ENCODE peak calls at places on chromosomes 7 and 10, in six cellular contexts. One of them, this sample, is unnamed.

GRCh38 chr10:76036410-76036940 is 605.1 kb downstream of the LRMDA start:
- DNase-seq in cerebellar cortex: peak
- DNase-seq in HFF-Myc: peak
- DNase-seq in AG08395: peak
- DNase-seq in substantia nigra: peak
- DNase-seq in AG10803: peak
- DNase-seq in this sample: peak

GRCh38 chr7:105911961-105912575 is 35.7 kb upstream of the ATXN7L1 start:
- DNase-seq in HFF-Myc: no peak
- DNase-seq in AG08395: no peak
- DNase-seq in substantia nigra: no peak
- DNase-seq in AG10803: peak
- DNase-seq in cerebellar cortex: no peak
- DNase-seq in this sample: no peak

GRCh38 chr10:35613597-35614226 is 8.6 kb downstream of the GJD4 start:
- DNase-seq in substantia nigra: no peak
- DNase-seq in AG08395: peak
- DNase-seq in AG10803: peak
- DNase-seq in cerebellar cortex: no peak
- DNase-seq in HFF-Myc: no peak
- DNase-seq in this sample: no peak

GRCh38 chr10:45061982-45062381 is 61.3 kb downstream of the ZNF22 start:
- DNase-seq in substantia nigra: no peak
- DNase-seq in AG08395: no peak
- DNase-seq in HFF-Myc: no peak
- DNase-seq in AG10803: no peak
- DNase-seq in cerebellar cortex: no peak
- DNase-seq in this sample: no peak

GRCh38 chr7:129829677-129830631 is 122.8 kb downstream of the UBE2H start:
- DNase-seq in cerebellar cortex: peak
- DNase-seq in substantia nigra: peak
- DNase-seq in AG10803: peak
- DNase-seq in HFF-Myc: peak
- DNase-seq in AG08395: peak
- DNase-seq in this sample: peak

GRCh38 chr7:141220263-141220662 is 146.4 kb downstream of the TMEM178B start:
- DNase-seq in substantia nigra: no peak
- DNase-seq in AG10803: no peak
- DNase-seq in HFF-Myc: no peak
- DNase-seq in AG08395: no peak
- DNase-seq in cerebellar cortex: no peak
- DNase-seq in this sample: no peak

GRCh38 chr10:27659786-27660185 is 85.8 kb downstream of the MKX start:
- DNase-seq in AG10803: peak
- DNase-seq in cerebellar cortex: no peak
- DNase-seq in substantia nigra: no peak
- DNase-seq in HFF-Myc: no peak
- DNase-seq in AG08395: no peak
- DNase-seq in this sample: no peak

GRCh38 chr7:6640246-6640721 is 3.2 kb downstream of the ZNF316 start:
- DNase-seq in HFF-Myc: peak
- DNase-seq in substantia nigra: no peak
- DNase-seq in AG10803: peak
- DNase-seq in AG08395: peak
- DNase-seq in cerebellar cortex: no peak
- DNase-seq in this sample: peak

GRCh38 chr10:132876131-132876860 is 66.1 kb downstream of the CFAP46 start:
- DNase-seq in AG08395: no peak
- DNase-seq in substantia nigra: no peak
- DNase-seq in cerebellar cortex: no peak
- DNase-seq in HFF-Myc: no peak
- DNase-seq in AG10803: no peak
- DNase-seq in this sample: no peak

GRCh38 chr10:102835007-102835482 is 2.2 kb downstream of the CYP17A1 start:
- DNase-seq in HFF-Myc: peak
- DNase-seq in AG08395: peak
- DNase-seq in substantia nigra: peak
- DNase-seq in cerebellar cortex: peak
- DNase-seq in AG10803: peak
- DNase-seq in this sample: peak

GRCh38 chr7:16914771-16915170 is 33.0 kb upstream of the AGR3 start:
- DNase-seq in AG10803: no peak
- DNase-seq in substantia nigra: no peak
- DNase-seq in HFF-Myc: no peak
- DNase-seq in cerebellar cortex: no peak
- DNase-seq in AG08395: no peak
- DNase-seq in this sample: peak

GRCh38 chr7:129845972-129846327 is 106.8 kb downstream of the UBE2H start:
- DNase-seq in HFF-Myc: no peak
- DNase-seq in cerebellar cortex: no peak
- DNase-seq in substantia nigra: no peak
- DNase-seq in AG10803: peak
- DNase-seq in AG08395: peak
- DNase-seq in this sample: peak